ENCODE peak calls at places on chromosome 21, in eight cellular contexts. One of them, this sample, is unnamed.

GRCh38 chr21:19935459-19935858 is 1062.8 kb upstream of the NCAM2 start:
- DNase-seq in cardiac muscle cell: no peak
- DNase-seq in tibial nerve: no peak
- DNase-seq in adrenal gland: no peak
- DNase-seq in pancreas: no peak
- DNase-seq in astrocyte of the cerebellum: no peak
- DNase-seq in psoas muscle: no peak
- DNase-seq in GM12864: no peak
- DNase-seq in this sample: no peak

GRCh38 chr21:46151989-46152938 is 3.1 kb downstream of the FTCD start:
- DNase-seq in adrenal gland: peak
- DNase-seq in astrocyte of the cerebellum: no peak
- DNase-seq in tibial nerve: no peak
- DNase-seq in pancreas: peak
- DNase-seq in psoas muscle: no peak
- DNase-seq in GM12864: no peak
- DNase-seq in cardiac muscle cell: no peak
- DNase-seq in this sample: no peak

GRCh38 chr21:17793271-17793670 is 25.9 kb downstream of the C21orf91 start:
- DNase-seq in astrocyte of the cerebellum: no peak
- DNase-seq in psoas muscle: no peak
- DNase-seq in pancreas: no peak
- DNase-seq in tibial nerve: no peak
- DNase-seq in adrenal gland: no peak
- DNase-seq in cardiac muscle cell: no peak
- DNase-seq in GM12864: no peak
- DNase-seq in this sample: no peak

GRCh38 chr21:38434913-38435533 is 63.3 kb downstream of the ERG start:
- DNase-seq in GM12864: no peak
- DNase-seq in pancreas: no peak
- DNase-seq in cardiac muscle cell: peak
- DNase-seq in astrocyte of the cerebellum: peak
- DNase-seq in adrenal gland: no peak
- DNase-seq in psoas muscle: no peak
- DNase-seq in tibial nerve: no peak
- DNase-seq in this sample: peak

GRCh38 chr21:37210799-37211198 is 56.3 kb downstream of the VPS26C start:
- DNase-seq in psoas muscle: no peak
- DNase-seq in pancreas: no peak
- DNase-seq in tibial nerve: no peak
- DNase-seq in cardiac muscle cell: no peak
- DNase-seq in adrenal gland: no peak
- DNase-seq in astrocyte of the cerebellum: no peak
- DNase-seq in GM12864: no peak
- DNase-seq in this sample: no peak

GRCh38 chr21:17053321-17053720 is 459.5 kb upstream of the CXADR start:
- DNase-seq in pancreas: no peak
- DNase-seq in tibial nerve: no peak
- DNase-seq in adrenal gland: no peak
- DNase-seq in GM12864: no peak
- DNase-seq in astrocyte of the cerebellum: no peak
- DNase-seq in cardiac muscle cell: no peak
- DNase-seq in psoas muscle: no peak
- DNase-seq in this sample: no peak

GRCh38 chr21:29546071-29546470 is 247.3 kb downstream of the BACH1 start:
- DNase-seq in astrocyte of the cerebellum: no peak
- DNase-seq in GM12864: no peak
- DNase-seq in cardiac muscle cell: peak
- DNase-seq in psoas muscle: no peak
- DNase-seq in adrenal gland: no peak
- DNase-seq in pancreas: no peak
- DNase-seq in tibial nerve: no peak
- DNase-seq in this sample: no peak

GRCh38 chr21:45554477-45555175 is 12.4 kb upstream of the SLC19A1 start:
- DNase-seq in cardiac muscle cell: peak
- DNase-seq in GM12864: no peak
- DNase-seq in psoas muscle: peak
- DNase-seq in adrenal gland: peak
- DNase-seq in astrocyte of the cerebellum: no peak
- DNase-seq in pancreas: peak
- DNase-seq in tibial nerve: peak
- DNase-seq in this sample: no peak

GRCh38 chr21:21968810-21969588 is 970.8 kb downstream of the NCAM2 start:
- DNase-seq in GM12864: no peak
- DNase-seq in pancreas: no peak
- DNase-seq in astrocyte of the cerebellum: no peak
- DNase-seq in adrenal gland: no peak
- DNase-seq in tibial nerve: no peak
- DNase-seq in psoas muscle: no peak
- DNase-seq in cardiac muscle cell: no peak
- DNase-seq in this sample: no peak

GRCh38 chr21:45595574-45596295 is 47.8 kb upstream of the PCBP3 start:
- DNase-seq in astrocyte of the cerebellum: no peak
- DNase-seq in tibial nerve: no peak
- DNase-seq in adrenal gland: no peak
- DNase-seq in pancreas: no peak
- DNase-seq in GM12864: no peak
- DNase-seq in cardiac muscle cell: no peak
- DNase-seq in psoas muscle: no peak
- DNase-seq in this sample: no peak

GRCh38 chr21:31714741-31715365 is 17.1 kb downstream of the SCAF4 start:
- DNase-seq in cardiac muscle cell: no peak
- DNase-seq in tibial nerve: no peak
- DNase-seq in psoas muscle: no peak
- DNase-seq in pancreas: no peak
- DNase-seq in astrocyte of the cerebellum: no peak
- DNase-seq in adrenal gland: no peak
- DNase-seq in GM12864: no peak
- DNase-seq in this sample: no peak

GRCh38 chr21:16406355-16406754 is 676.6 kb downstream of the USP25 start:
- DNase-seq in astrocyte of the cerebellum: no peak
- DNase-seq in psoas muscle: no peak
- DNase-seq in tibial nerve: no peak
- DNase-seq in pancreas: no peak
- DNase-seq in GM12864: no peak
- DNase-seq in adrenal gland: no peak
- DNase-seq in cardiac muscle cell: no peak
- DNase-seq in this sample: no peak

GRCh38 chr21:15324542-15324941 is 259.7 kb upstream of the NRIP1 start:
- DNase-seq in psoas muscle: no peak
- DNase-seq in tibial nerve: no peak
- DNase-seq in cardiac muscle cell: no peak
- DNase-seq in adrenal gland: no peak
- DNase-seq in pancreas: no peak
- DNase-seq in astrocyte of the cerebellum: no peak
- DNase-seq in GM12864: no peak
- DNase-seq in this sample: no peak

GRCh38 chr21:45875416-45875760 is 106.2 kb upstream of the COL6A1 start:
- DNase-seq in astrocyte of the cerebellum: no peak
- DNase-seq in psoas muscle: peak
- DNase-seq in adrenal gland: no peak
- DNase-seq in GM12864: no peak
- DNase-seq in cardiac muscle cell: no peak
- DNase-seq in tibial nerve: no peak
- DNase-seq in pancreas: no peak
- DNase-seq in this sample: no peak

GRCh38 chr21:40173833-40174232 is 306.6 kb downstream of the PCP4 start:
- DNase-seq in astrocyte of the cerebellum: no peak
- DNase-seq in psoas muscle: no peak
- DNase-seq in cardiac muscle cell: no peak
- DNase-seq in pancreas: no peak
- DNase-seq in GM12864: no peak
- DNase-seq in tibial nerve: no peak
- DNase-seq in adrenal gland: no peak
- DNase-seq in this sample: no peak
- TF ChIP-seq CTCF in astrocyte of the cerebellum: no peak
- TF ChIP-seq CTCF in psoas muscle: no peak
- TF ChIP-seq CTCF in cardiac muscle cell: no peak
- TF ChIP-seq CTCF in pancreas: no peak
- TF ChIP-seq CTCF in GM12864: no peak
- TF ChIP-seq CTCF in tibial nerve: no peak
- TF ChIP-seq CTCF in adrenal gland: no peak
- TF ChIP-seq CTCF in this sample: no peak

GRCh38 chr21:25638634-25639166 is 358 bp upstream of the JAM2 start:
- DNase-seq in psoas muscle: no peak
- DNase-seq in pancreas: no peak
- DNase-seq in tibial nerve: no peak
- DNase-seq in GM12864: no peak
- DNase-seq in astrocyte of the cerebellum: no peak
- DNase-seq in cardiac muscle cell: peak
- DNase-seq in adrenal gland: no peak
- DNase-seq in this sample: no peak
- H3K4me3 ChIP-seq in psoas muscle: peak
- H3K4me3 ChIP-seq in pancreas: peak
- H3K4me3 ChIP-seq in tibial nerve: peak
- H3K4me3 ChIP-seq in GM12864: peak
- H3K4me3 ChIP-seq in astrocyte of the cerebellum: peak
- H3K4me3 ChIP-seq in cardiac muscle cell: peak
- H3K4me3 ChIP-seq in adrenal gland: no peak
- H3K4me3 ChIP-seq in this sample: peak

DNA sequence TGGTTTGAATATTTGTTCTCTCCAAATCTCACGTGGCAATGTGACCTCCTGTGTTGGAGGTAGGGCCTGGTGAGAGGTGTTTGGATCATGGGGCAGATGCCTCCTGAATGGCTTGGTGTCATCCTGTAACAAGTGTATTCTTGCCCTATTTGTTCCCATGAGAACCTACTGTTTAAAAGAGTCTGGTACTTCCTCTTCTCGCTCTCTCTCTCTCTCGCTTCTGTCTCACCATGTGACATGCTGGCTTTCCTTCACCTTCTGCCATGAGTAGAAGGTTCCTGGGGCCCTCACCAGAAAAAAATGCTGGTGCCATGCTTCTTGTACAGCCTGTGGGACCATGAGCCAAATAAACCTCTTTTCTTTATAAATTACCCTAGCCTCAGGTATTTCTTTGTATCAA is 8.4 kb upstream of the PAXBP1 start:
- DNase-seq in adrenal gland: no peak
- DNase-seq in astrocyte of the cerebellum: no peak
- DNase-seq in pancreas: no peak
- DNase-seq in psoas muscle: no peak
- DNase-seq in tibial nerve: no peak
- DNase-seq in GM12864: peak
- DNase-seq in cardiac muscle cell: no peak
- DNase-seq in this sample: no peak
- TF ChIP-seq CTCF in adrenal gland: no peak
- TF ChIP-seq CTCF in astrocyte of the cerebellum: no peak
- TF ChIP-seq CTCF in pancreas: no peak
- TF ChIP-seq CTCF in psoas muscle: no peak
- TF ChIP-seq CTCF in tibial nerve: no peak
- TF ChIP-seq CTCF in GM12864: no peak
- TF ChIP-seq CTCF in cardiac muscle cell: no peak
- TF ChIP-seq CTCF in this sample: no peak

DNA sequence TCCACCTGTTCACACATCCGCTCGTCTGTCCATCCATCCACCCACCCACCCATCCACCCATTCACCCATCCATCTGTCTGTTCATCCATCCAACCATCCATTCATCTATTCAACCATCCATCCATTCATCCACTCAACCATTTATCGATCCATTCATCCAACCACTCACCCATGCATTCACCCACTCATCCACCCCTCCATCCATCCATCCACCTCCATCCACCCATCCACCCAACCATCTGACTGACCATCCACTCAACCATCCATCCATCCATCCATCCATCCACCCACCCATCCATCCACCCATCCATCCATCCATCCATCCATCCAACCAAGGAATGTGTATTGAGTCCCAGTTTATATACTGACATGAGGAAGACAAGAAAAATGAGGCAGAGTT is 73.1 kb downstream of the UMODL1 start:
- DNase-seq in psoas muscle: no peak
- DNase-seq in astrocyte of the cerebellum: no peak
- DNase-seq in GM12864: no peak
- DNase-seq in cardiac muscle cell: no peak
- DNase-seq in adrenal gland: no peak
- DNase-seq in tibial nerve: no peak
- DNase-seq in pancreas: no peak
- DNase-seq in this sample: no peak
- H3K4me3 ChIP-seq in psoas muscle: no peak
- H3K4me3 ChIP-seq in astrocyte of the cerebellum: no peak
- H3K4me3 ChIP-seq in GM12864: no peak
- H3K4me3 ChIP-seq in cardiac muscle cell: no peak
- H3K4me3 ChIP-seq in adrenal gland: no peak
- H3K4me3 ChIP-seq in tibial nerve: no peak
- H3K4me3 ChIP-seq in pancreas: no peak
- H3K4me3 ChIP-seq in this sample: no peak

GRCh38 chr21:43759651-43760050 is 16.5 kb downstream of the CSTB start:
- DNase-seq in psoas muscle: no peak
- DNase-seq in GM12864: no peak
- DNase-seq in tibial nerve: no peak
- DNase-seq in astrocyte of the cerebellum: no peak
- DNase-seq in pancreas: no peak
- DNase-seq in adrenal gland: no peak
- DNase-seq in cardiac muscle cell: no peak
- DNase-seq in this sample: no peak

GRCh38 chr21:43762303-43763128 is 13.6 kb downstream of the CSTB start:
- DNase-seq in cardiac muscle cell: no peak
- DNase-seq in tibial nerve: no peak
- DNase-seq in GM12864: no peak
- DNase-seq in pancreas: peak
- DNase-seq in psoas muscle: peak
- DNase-seq in adrenal gland: no peak
- DNase-seq in astrocyte of the cerebellum: no peak
- DNase-seq in this sample: no peak

GRCh38 chr21:43761886-43762285 is 14.2 kb downstream of the CSTB start:
- DNase-seq in adrenal gland: no peak
- DNase-seq in GM12864: no peak
- DNase-seq in pancreas: no peak
- DNase-seq in cardiac muscle cell: no peak
- DNase-seq in psoas muscle: no peak
- DNase-seq in tibial nerve: no peak
- DNase-seq in astrocyte of the cerebellum: no peak
- DNase-seq in this sample: no peak

GRCh38 chr21:43758811-43759210 is 17.3 kb downstream of the CSTB start:
- DNase-seq in psoas muscle: no peak
- DNase-seq in astrocyte of the cerebellum: no peak
- DNase-seq in tibial nerve: no peak
- DNase-seq in adrenal gland: no peak
- DNase-seq in cardiac muscle cell: no peak
- DNase-seq in GM12864: no peak
- DNase-seq in pancreas: no peak
- DNase-seq in this sample: no peak

GRCh38 chr21:43760391-43760958 is 15.6 kb downstream of the CSTB start:
- DNase-seq in tibial nerve: no peak
- DNase-seq in astrocyte of the cerebellum: no peak
- DNase-seq in adrenal gland: no peak
- DNase-seq in cardiac muscle cell: no peak
- DNase-seq in GM12864: no peak
- DNase-seq in pancreas: no peak
- DNase-seq in psoas muscle: no peak
- DNase-seq in this sample: no peak
- TF ChIP-seq CTCF in tibial nerve: no peak
- TF ChIP-seq CTCF in astrocyte of the cerebellum: no peak
- TF ChIP-seq CTCF in adrenal gland: no peak
- TF ChIP-seq CTCF in cardiac muscle cell: no peak
- TF ChIP-seq CTCF in GM12864: no peak
- TF ChIP-seq CTCF in pancreas: no peak
- TF ChIP-seq CTCF in psoas muscle: no peak
- TF ChIP-seq CTCF in this sample: peak